ENCODE peak calls at places on chromosomes 5 and 9, in six cellular contexts. One of them, this sample, is unnamed.

GRCh38 chr5:129622531-129622930 is 125.4 kb upstream of the MINAR2 start:
- DNase-seq in right atrium auricular region: no peak
- DNase-seq in dorsolateral prefrontal cortex: no peak
- DNase-seq in HAP-1: no peak
- DNase-seq in neuronal stem cell: no peak
- DNase-seq in mammary epithelial cell: no peak
- DNase-seq in this sample: no peak

GRCh38 chr5:150149618-150150017 is 6.0 kb downstream of the PDGFRB start:
- DNase-seq in mammary epithelial cell: no peak
- DNase-seq in HAP-1: no peak
- DNase-seq in neuronal stem cell: no peak
- DNase-seq in right atrium auricular region: no peak
- DNase-seq in dorsolateral prefrontal cortex: no peak
- DNase-seq in this sample: no peak

GRCh38 chr9:124290053-124290581 is 32.4 kb downstream of the NEK6 start:
- DNase-seq in mammary epithelial cell: no peak
- DNase-seq in HAP-1: no peak
- DNase-seq in right atrium auricular region: no peak
- DNase-seq in neuronal stem cell: no peak
- DNase-seq in dorsolateral prefrontal cortex: no peak
- DNase-seq in this sample: no peak

GRCh38 chr5:72776684-72777083 is 39.8 kb upstream of the TNPO1 start:
- DNase-seq in right atrium auricular region: no peak
- DNase-seq in neuronal stem cell: no peak
- DNase-seq in mammary epithelial cell: no peak
- DNase-seq in HAP-1: no peak
- DNase-seq in dorsolateral prefrontal cortex: no peak
- DNase-seq in this sample: no peak

GRCh38 chr9:113479150-113479761 is 15.7 kb downstream of the RGS3 start:
- DNase-seq in right atrium auricular region: no peak
- DNase-seq in dorsolateral prefrontal cortex: no peak
- DNase-seq in HAP-1: peak; percentile 31
- DNase-seq in mammary epithelial cell: no peak
- DNase-seq in neuronal stem cell: no peak
- DNase-seq in this sample: no peak

GRCh38 chr9:123326662-123327093 is 29.3 kb upstream of the CRB2 start:
- DNase-seq in dorsolateral prefrontal cortex: no peak
- DNase-seq in neuronal stem cell: no peak
- DNase-seq in mammary epithelial cell: no peak
- DNase-seq in right atrium auricular region: no peak
- DNase-seq in HAP-1: no peak
- DNase-seq in this sample: peak; percentile 9

GRCh38 chr9:116101516-116101915 is 52.1 kb upstream of the PAPPA start:
- DNase-seq in dorsolateral prefrontal cortex: no peak
- DNase-seq in right atrium auricular region: no peak
- DNase-seq in neuronal stem cell: no peak
- DNase-seq in HAP-1: no peak
- DNase-seq in mammary epithelial cell: peak; percentile 87
- DNase-seq in this sample: peak; percentile 95

GRCh38 chr5:128144491-128144890 is 60.9 kb downstream of the SLC12A2 start:
- DNase-seq in neuronal stem cell: no peak
- DNase-seq in HAP-1: no peak
- DNase-seq in dorsolateral prefrontal cortex: no peak
- DNase-seq in right atrium auricular region: no peak
- DNase-seq in mammary epithelial cell: peak; percentile 16
- DNase-seq in this sample: peak; percentile 33

GRCh38 chr5:169584998-169585451 is 1.5 kb downstream of the SPDL1 start:
- DNase-seq in mammary epithelial cell: no peak
- DNase-seq in HAP-1: no peak
- DNase-seq in dorsolateral prefrontal cortex: no peak
- DNase-seq in neuronal stem cell: no peak
- DNase-seq in right atrium auricular region: no peak
- DNase-seq in this sample: no peak

GRCh38 chr5:95620030-95620869 is at the start of gene GPR150:
- DNase-seq in HAP-1: no peak
- DNase-seq in neuronal stem cell: peak; percentile 30
- DNase-seq in mammary epithelial cell: peak; percentile 32
- DNase-seq in dorsolateral prefrontal cortex: peak; percentile 42
- DNase-seq in right atrium auricular region: no peak
- DNase-seq in this sample: peak; percentile 42

GRCh38 chr5:96149546-96149945 is 187.9 kb upstream of the ELL2 start:
- DNase-seq in right atrium auricular region: no peak
- DNase-seq in mammary epithelial cell: peak; percentile 91
- DNase-seq in neuronal stem cell: no peak
- DNase-seq in HAP-1: no peak
- DNase-seq in dorsolateral prefrontal cortex: no peak
- DNase-seq in this sample: peak; percentile 32

GRCh38 chr5:141135718-141136266 is 786 bp downstream of the PCDHB5 start:
- DNase-seq in HAP-1: no peak
- DNase-seq in mammary epithelial cell: no peak
- DNase-seq in neuronal stem cell: no peak
- DNase-seq in right atrium auricular region: no peak
- DNase-seq in dorsolateral prefrontal cortex: no peak
- DNase-seq in this sample: no peak
- H3K4me3 ChIP-seq in HAP-1: peak overlapping the region; percentile 33
- H3K4me3 ChIP-seq in mammary epithelial cell: no peak overlapping the region
- H3K4me3 ChIP-seq in neuronal stem cell: peak overlapping the region; percentile 44
- H3K4me3 ChIP-seq in right atrium auricular region: peak overlapping the region; percentile 47
- H3K4me3 ChIP-seq in dorsolateral prefrontal cortex: peak overlapping the region; percentile 49
- H3K4me3 ChIP-seq in this sample: peak overlapping the region; percentile 38

DNA sequence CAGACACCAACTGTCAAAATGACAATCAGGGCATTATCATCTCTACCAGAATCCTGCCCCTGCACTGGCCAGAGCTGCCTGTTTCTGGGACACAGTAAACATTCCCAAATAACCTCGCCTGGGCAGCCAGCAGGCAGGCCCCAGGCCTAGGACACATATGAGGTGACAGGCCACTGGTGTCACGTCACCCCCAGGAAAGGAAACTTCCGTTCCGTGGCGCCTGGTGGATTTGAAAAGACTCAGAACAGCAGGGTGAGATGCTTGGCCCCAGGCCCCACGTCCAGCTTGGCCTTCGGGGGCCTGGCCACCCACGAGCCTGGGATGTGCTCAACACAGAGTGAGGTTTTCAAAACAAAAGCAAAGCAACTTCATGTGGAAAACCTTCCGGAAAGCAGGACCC is 1.3 kb downstream of the SEMA4D start:
- DNase-seq in right atrium auricular region: no peak
- DNase-seq in dorsolateral prefrontal cortex: no peak
- DNase-seq in neuronal stem cell: no peak
- DNase-seq in mammary epithelial cell: no peak
- DNase-seq in HAP-1: no peak
- DNase-seq in this sample: no peak
- H3K4me3 ChIP-seq in right atrium auricular region: peak overlapping the region; percentile 80
- H3K4me3 ChIP-seq in dorsolateral prefrontal cortex: peak overlapping the region; percentile 69
- H3K4me3 ChIP-seq in neuronal stem cell: peak overlapping the region; percentile 56
- H3K4me3 ChIP-seq in mammary epithelial cell: no peak overlapping the region
- H3K4me3 ChIP-seq in HAP-1: peak overlapping the region; percentile 64
- H3K4me3 ChIP-seq in this sample: peak overlapping the region; percentile 63

DNA sequence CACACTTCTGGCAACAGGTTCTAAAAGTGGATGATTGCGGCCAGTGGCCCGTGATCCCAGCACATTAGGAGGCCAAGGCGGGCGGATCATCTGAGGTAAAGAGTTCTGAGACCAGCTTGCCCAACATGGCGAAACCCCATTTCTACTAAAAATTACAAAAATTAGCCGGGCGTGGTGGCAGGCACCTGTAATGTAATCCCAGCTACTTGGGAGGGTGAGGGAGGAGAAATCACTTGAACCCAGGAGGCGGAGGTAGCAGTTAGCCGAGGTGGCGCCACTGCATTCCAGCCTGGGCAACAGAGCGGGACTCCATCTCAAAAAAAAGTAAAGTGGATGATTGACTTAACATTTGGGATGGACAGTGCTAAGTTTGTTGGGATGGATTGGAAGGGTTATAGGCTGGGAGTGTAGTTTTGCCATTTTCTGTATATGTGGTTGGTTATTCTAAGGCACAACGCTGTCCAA is 3.4 kb downstream of the MATR3 start:
- DNase-seq in dorsolateral prefrontal cortex: no peak
- DNase-seq in right atrium auricular region: no peak
- DNase-seq in neuronal stem cell: no peak
- DNase-seq in HAP-1: no peak
- DNase-seq in mammary epithelial cell: no peak
- DNase-seq in this sample: no peak
- H3K4me3 ChIP-seq in dorsolateral prefrontal cortex: no peak overlapping the region
- H3K4me3 ChIP-seq in right atrium auricular region: no peak overlapping the region
- H3K4me3 ChIP-seq in neuronal stem cell: no peak overlapping the region
- H3K4me3 ChIP-seq in HAP-1: no peak overlapping the region
- H3K4me3 ChIP-seq in mammary epithelial cell: no peak overlapping the region
- H3K4me3 ChIP-seq in this sample: no peak overlapping the region

GRCh38 chr9:137087409-137087925 is 682 bp downstream of the MAN1B1 start:
- DNase-seq in right atrium auricular region: no peak
- DNase-seq in dorsolateral prefrontal cortex: no peak
- DNase-seq in HAP-1: no peak
- DNase-seq in neuronal stem cell: no peak
- DNase-seq in mammary epithelial cell: no peak
- DNase-seq in this sample: no peak
- H3K4me3 ChIP-seq in right atrium auricular region: peak overlapping the region; percentile 79
- H3K4me3 ChIP-seq in dorsolateral prefrontal cortex: peak overlapping the region; percentile 76
- H3K4me3 ChIP-seq in HAP-1: peak overlapping the region; percentile 54
- H3K4me3 ChIP-seq in neuronal stem cell: peak overlapping the region; percentile 84
- H3K4me3 ChIP-seq in mammary epithelial cell: peak overlapping the region; percentile 85
- H3K4me3 ChIP-seq in this sample: peak overlapping the region; percentile 80

GRCh38 chr5:40799248-40799647 is 1.1 kb upstream of the PRKAA1 start:
- DNase-seq in neuronal stem cell: no peak
- DNase-seq in mammary epithelial cell: no peak
- DNase-seq in dorsolateral prefrontal cortex: no peak
- DNase-seq in HAP-1: no peak
- DNase-seq in right atrium auricular region: no peak
- DNase-seq in this sample: no peak
- H3K4me3 ChIP-seq in neuronal stem cell: peak overlapping the region; percentile 99
- H3K4me3 ChIP-seq in mammary epithelial cell: no peak overlapping the region
- H3K4me3 ChIP-seq in dorsolateral prefrontal cortex: peak overlapping the region; percentile 100
- H3K4me3 ChIP-seq in HAP-1: peak overlapping the region; percentile 91
- H3K4me3 ChIP-seq in right atrium auricular region: no peak overlapping the region
- H3K4me3 ChIP-seq in this sample: peak overlapping the region; percentile 75

This sample was measured in fibroblast of villous mesenchyme.